ENCODE peak calls at places on chromosomes 6 and 20, in four cellular contexts. N is PC-3, W is GM23248, D is GM23338. Y is an unnamed sample.

GRCh38 chr6:160930547-160931377 is 60.8 kb upstream of the MAP3K4 start:
- DNase-seq in N (peak), W (peak), D (peak), Y (peak)

GRCh38 chr20:52313335-52313963 is 121.9 kb upstream of the ZFP64 start:
- DNase-seq in N (peak), W (peak), D (peak), Y (peak)

GRCh38 chr6:20092071-20092566 is 120.2 kb downstream of the MBOAT1 start:
- DNase-seq in N (peak), W (peak), D (peak), Y (peak)

GRCh38 chr6:79385333-79385732 is 150.9 kb upstream of the HMGN3 start:
- DNase-seq in N (peak), W (no peak), D (no peak), Y (no peak)

GRCh38 chr6:129280719-129281118 is 397.8 kb downstream of the LAMA2 start:
- DNase-seq in N (no peak), W (no peak), D (no peak), Y (no peak)

GRCh38 chr6:104955491-104955890 is 1.4 kb upstream of the LIN28B start:
- DNase-seq in N (no peak), W (no peak), D (peak), Y (peak)

GRCh38 chr6:119145111-119145510 is 66.6 kb upstream of the FAM184A start:
- DNase-seq in N (peak), W (no peak), D (no peak), Y (no peak)

GRCh38 chr6:145681965-145682364 is 53.4 kb downstream of the EPM2A start:
- DNase-seq in N (no peak), W (no peak), D (no peak), Y (no peak)

GRCh38 chr20:37968726-37969401 is 64.4 kb downstream of the TTI1 start:
- DNase-seq in N (peak), W (peak), D (peak), Y (peak)

GRCh38 chr6:127069659-127070279 is 48.7 kb upstream of the RSPO3 start:
- DNase-seq in N (peak), W (peak), D (peak), Y (peak)

GRCh38 chr6:96899019-96899418 is 1.3 kb upstream of the NDUFAF4 start:
- DNase-seq in N (peak), W (peak), D (peak), Y (peak)

GRCh38 chr6:85354761-85355618 is 94.9 kb upstream of the NT5E start:
- DNase-seq in N (peak), W (peak), D (peak), Y (peak)

DNA sequence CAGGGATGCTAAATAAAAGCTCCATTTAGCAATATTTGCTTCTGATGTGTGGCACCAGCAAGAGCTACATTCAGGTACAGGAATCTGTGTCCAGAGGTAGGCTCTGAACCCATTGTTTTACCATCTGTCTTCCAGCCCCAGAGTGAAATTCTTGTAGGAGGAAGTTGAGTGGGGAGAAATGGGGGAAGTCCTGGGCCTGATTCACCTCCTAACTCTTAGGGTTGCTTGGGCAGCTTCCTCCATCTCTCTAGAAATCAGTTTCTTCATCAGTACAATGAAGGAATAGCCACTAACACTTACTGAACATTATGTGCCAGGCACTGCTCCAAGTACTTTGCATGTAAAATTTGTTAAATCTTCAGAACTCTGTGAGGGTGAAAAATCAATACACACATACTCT is 35.1 kb upstream of the TSPYL1 start:
- DNase-seq in N (no peak), W (no peak), D (no peak), Y (no peak)
- TF ChIP-seq EZH2phosphoT487 in N (no peak), W (no peak), D (no peak), Y (no peak)

GRCh38 chr6:84107495-84107894 is 73.9 kb downstream of the MRAP2 start:
- DNase-seq in N (no peak), W (no peak), D (no peak), Y (no peak)

GRCh38 chr6:84103029-84103428 is 69.5 kb downstream of the MRAP2 start:
- DNase-seq in N (no peak), W (peak), D (no peak), Y (no peak)
- TF ChIP-seq EZH2phosphoT487 in N (no peak), W (no peak), D (no peak), Y (no peak)

GRCh38 chr6:6969761-6970223 is 138.0 kb upstream of the RREB1 start:
- DNase-seq in N (peak), W (no peak), D (peak), Y (no peak)
- TF ChIP-seq EZH2phosphoT487 in N (no peak), W (no peak), D (no peak), Y (no peak)

DNA sequence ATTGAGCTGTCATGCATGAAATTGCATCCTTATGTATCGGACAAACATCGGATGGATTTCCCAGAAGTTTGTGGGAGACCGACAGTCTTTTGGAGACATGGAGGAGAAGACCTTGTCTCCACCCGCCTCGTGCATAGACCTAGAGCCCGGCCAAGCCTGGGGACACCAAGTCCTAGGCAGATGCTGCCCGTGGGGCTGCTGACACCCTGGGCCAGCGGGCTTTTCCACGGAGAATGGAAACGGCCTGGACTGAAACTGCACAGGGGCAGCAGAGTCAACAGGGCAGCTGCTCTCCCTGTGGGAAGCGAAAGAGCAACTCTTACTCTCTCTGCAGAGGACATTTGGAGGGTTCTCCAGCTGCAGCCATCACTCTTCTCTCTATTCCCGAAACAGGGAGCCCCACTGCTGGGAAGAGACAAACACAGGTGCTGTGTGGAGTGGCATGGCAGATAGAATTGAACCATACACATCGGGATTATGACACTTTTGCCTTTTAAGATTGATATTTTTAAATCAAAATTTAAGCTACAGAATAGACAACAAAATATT is 401.2 kb downstream of the THBS2 start:
- DNase-seq in N (no peak), W (peak), D (no peak), Y (no peak)
- TF ChIP-seq EZH2phosphoT487 in N (no peak), W (no peak), D (no peak), Y (no peak)

DNA sequence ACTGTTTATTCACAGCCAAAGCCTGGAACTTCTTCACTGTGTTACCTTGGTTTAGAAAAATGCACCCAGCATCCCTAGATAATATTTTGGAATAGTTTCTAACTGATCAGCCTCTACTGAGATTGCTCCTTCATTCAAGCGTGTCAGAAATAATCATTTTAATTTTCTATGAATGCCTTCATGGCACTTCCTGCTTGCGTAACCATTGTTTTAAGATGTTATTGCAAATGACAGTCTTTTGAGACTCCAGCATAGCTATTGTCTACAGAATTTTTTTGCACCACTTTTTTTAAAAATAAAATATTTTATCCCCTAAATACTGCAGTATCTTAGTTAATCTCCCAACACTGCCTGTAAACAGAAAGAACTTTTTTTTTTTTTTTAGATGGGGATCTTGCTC is 213.1 kb downstream of the PHACTR1 start:
- DNase-seq in N (no peak), W (no peak), D (no peak), Y (no peak)
- TF ChIP-seq EZH2phosphoT487 in N (no peak), W (no peak), D (no peak), Y (no peak)

DNA sequence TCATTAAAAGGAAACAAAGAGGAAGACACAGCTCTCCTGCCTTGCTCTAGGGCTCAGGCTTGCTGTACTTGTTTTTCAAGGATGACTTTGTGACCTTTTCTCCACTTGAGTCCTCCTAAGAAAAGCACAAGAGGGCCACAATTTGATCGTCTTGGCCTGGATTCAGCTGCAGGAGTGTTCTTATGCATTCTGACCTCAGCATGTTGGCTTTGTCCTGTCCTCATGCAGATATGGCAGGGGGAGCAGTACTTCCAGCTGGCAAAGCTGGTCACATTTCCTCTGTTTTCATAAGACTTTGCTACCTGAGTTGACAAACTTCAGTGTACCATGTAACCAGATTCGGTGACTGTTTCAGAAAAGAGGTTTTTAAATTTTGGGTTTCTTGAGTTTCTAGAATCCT is 30.8 kb downstream of the KDM1B start:
- DNase-seq in N (peak), W (no peak), D (peak), Y (peak)
- TF ChIP-seq EZH2phosphoT487 in N (no peak), W (no peak), D (no peak), Y (no peak)

GRCh38 chr20:62021794-62022419 is 43.8 kb downstream of the TAF4 start:
- DNase-seq in N (no peak), W (no peak), D (no peak), Y (peak)

GRCh38 chr20:62019881-62020492 is 45.7 kb downstream of the TAF4 start:
- DNase-seq in N (no peak), W (no peak), D (no peak), Y (no peak)

GRCh38 chr20:62018437-62019143 is 47.1 kb downstream of the TAF4 start:
- DNase-seq in N (no peak), W (no peak), D (no peak), Y (no peak)

GRCh38 chr20:62020935-62021701 is 44.6 kb downstream of the TAF4 start:
- DNase-seq in N (no peak), W (peak), D (no peak), Y (peak)

DNA sequence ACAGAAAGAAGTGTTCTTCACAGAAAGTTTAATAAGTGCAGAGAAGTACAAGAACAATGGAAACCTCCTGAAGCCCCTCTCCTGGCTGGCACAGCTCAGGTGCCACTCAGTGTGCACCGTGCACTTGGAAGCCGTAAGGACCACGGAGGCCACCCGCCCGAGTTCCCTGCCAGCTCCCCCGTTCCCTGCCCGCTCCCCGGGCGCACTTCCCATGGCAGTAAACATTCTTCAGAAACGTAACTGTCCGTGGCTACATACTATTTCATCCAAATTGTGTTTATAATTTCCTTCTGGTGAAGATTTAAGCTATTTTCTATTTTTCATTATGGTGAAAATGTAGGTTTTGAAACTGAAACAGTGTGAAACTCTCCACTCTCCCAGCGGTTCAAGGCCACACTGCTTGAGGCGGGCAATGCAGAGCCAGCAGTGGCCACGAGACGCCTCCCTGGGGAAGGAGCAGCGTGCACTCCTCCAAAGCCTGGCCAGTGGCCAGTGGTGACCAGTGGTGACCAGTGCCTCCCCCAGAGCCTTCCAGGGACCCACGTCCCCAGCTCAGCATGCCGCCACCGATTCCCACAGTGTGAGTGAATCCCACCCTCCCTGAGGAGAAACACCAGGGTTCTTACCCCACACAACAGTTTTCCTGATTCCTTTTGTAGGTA is 46.4 kb downstream of the TAF4 start:
- DNase-seq in N (no peak), W (no peak), D (no peak), Y (no peak)
- TF ChIP-seq EZH2phosphoT487 in N (no peak), W (no peak), D (no peak), Y (no peak)

GRCh38 chr20:58699246-58700107 is 6.9 kb downstream of the NPEPL1 start:
- DNase-seq in N (no peak), W (no peak), D (no peak), Y (no peak)
- TF ChIP-seq EZH2phosphoT487 in N (no peak), W (no peak), D (no peak), Y (no peak)

GRCh38 chr6:41042656-41043055 is 389 bp downstream of the TSPO2 start:
- DNase-seq in N (no peak), W (no peak), D (no peak), Y (no peak)
- TF ChIP-seq EZH2phosphoT487 in N (no peak), W (no peak), D (no peak), Y (no peak)

GRCh38 chr6:32177182-32177787 is 920 bp upstream of the RNF5 start:
- DNase-seq in N (no peak), W (no peak), D (peak), Y (peak)

GRCh38 chr6:32177788-32178546 is at the start of gene RNF5:
- DNase-seq in N (peak), W (peak), D (peak), Y (peak)

GRCh38 chr6:32175711-32176475 is at the start of gene AGPAT1:
- DNase-seq in N (peak), W (peak), D (peak), Y (peak)

GRCh38 chr6:32175322-32175710 is 568 bp downstream of the AGPAT1 start:
- DNase-seq in N (no peak), W (peak), D (peak), Y (no peak)

GRCh38 chr6:32176476-32177181 is 745 bp upstream of the AGPAT1 start:
- DNase-seq in N (peak), W (peak), D (no peak), Y (no peak)
- TF ChIP-seq EZH2phosphoT487 in N (no peak), W (no peak), D (no peak), Y (no peak)

Y was measured in neural progenitor cell.